ENCODE peak calls at places on chromosomes 13 and 19, in five cellular contexts. One of them, this sample, is unnamed.

GRCh38 chr19:17743874-17744273 is 7.4 kb upstream of the FCHO1 start:
- DNase-seq in H1: no peak
- DNase-seq in K562: no peak
- DNase-seq in HCT116: no peak
- DNase-seq in HepG2: no peak
- DNase-seq in this sample: no peak

GRCh38 chr13:95564948-95565347 is 12.4 kb downstream of the CLDN10 start:
- DNase-seq in HCT116: no peak
- DNase-seq in K562: no peak
- DNase-seq in HepG2: no peak
- DNase-seq in H1: no peak
- DNase-seq in this sample: no peak

GRCh38 chr13:74886496-74886895 is 595.5 kb downstream of the TBC1D4 start:
- DNase-seq in K562: no peak
- DNase-seq in HepG2: no peak
- DNase-seq in HCT116: no peak
- DNase-seq in H1: no peak
- DNase-seq in this sample: no peak

GRCh38 chr19:13441810-13442512 is 64.3 kb downstream of the CACNA1A start:
- DNase-seq in HepG2: peak
- DNase-seq in HCT116: no peak
- DNase-seq in H1: no peak
- DNase-seq in K562: peak
- DNase-seq in this sample: peak

GRCh38 chr13:30898721-30899188 is 7.3 kb upstream of the MEDAG start:
- DNase-seq in K562: no peak
- DNase-seq in HCT116: no peak
- DNase-seq in HepG2: peak
- DNase-seq in H1: no peak
- DNase-seq in this sample: no peak

GRCh38 chr19:48271531-48272151 is 1.8 kb downstream of the ZNF114 start:
- DNase-seq in HepG2: peak
- DNase-seq in HCT116: no peak
- DNase-seq in K562: no peak
- DNase-seq in H1: peak
- DNase-seq in this sample: peak

GRCh38 chr19:40365613-40366401 is 17.3 kb downstream of the PLD3 start:
- DNase-seq in H1: peak
- DNase-seq in HCT116: no peak
- DNase-seq in K562: peak
- DNase-seq in HepG2: no peak
- DNase-seq in this sample: peak

GRCh38 chr13:97198753-97199152 is 23.4 kb upstream of the MBNL2 start:
- DNase-seq in HepG2: no peak
- DNase-seq in HCT116: no peak
- DNase-seq in H1: no peak
- DNase-seq in K562: no peak
- DNase-seq in this sample: no peak

GRCh38 chr13:45138282-45138681 is 18.0 kb downstream of the GTF2F2 start:
- DNase-seq in K562: no peak
- DNase-seq in HepG2: no peak
- DNase-seq in H1: no peak
- DNase-seq in HCT116: no peak
- DNase-seq in this sample: no peak

GRCh38 chr13:42615691-42616090 is 41.7 kb downstream of the TNFSF11 start:
- DNase-seq in K562: no peak
- DNase-seq in H1: no peak
- DNase-seq in HCT116: no peak
- DNase-seq in HepG2: no peak
- DNase-seq in this sample: no peak

GRCh38 chr13:98216711-98217110 is 39.6 kb upstream of the RNF113B start:
- DNase-seq in HepG2: no peak
- DNase-seq in HCT116: no peak
- DNase-seq in H1: no peak
- DNase-seq in K562: no peak
- DNase-seq in this sample: no peak

GRCh38 chr13:64529874-64530485 is 2700.2 kb downstream of the PCDH9 start:
- DNase-seq in HepG2: peak
- DNase-seq in HCT116: peak
- DNase-seq in H1: peak
- DNase-seq in K562: peak
- DNase-seq in this sample: peak

GRCh38 chr19:35049456-35049855 is 7.9 kb downstream of the HPN start:
- DNase-seq in HCT116: no peak
- DNase-seq in K562: no peak
- DNase-seq in H1: no peak
- DNase-seq in HepG2: no peak
- DNase-seq in this sample: no peak

GRCh38 chr19:19531951-19532805 is 3.5 kb downstream of the YJEFN3 start:
- DNase-seq in H1: no peak
- DNase-seq in HepG2: peak
- DNase-seq in K562: peak
- DNase-seq in HCT116: no peak
- DNase-seq in this sample: peak

GRCh38 chr13:73336789-73337188 is 278.0 kb downstream of the KLF5 start:
- DNase-seq in K562: no peak
- DNase-seq in HCT116: no peak
- DNase-seq in H1: no peak
- DNase-seq in HepG2: peak
- DNase-seq in this sample: no peak

GRCh38 chr19:10294368-10294697 is 4.6 kb downstream of the ICAM5 start:
- DNase-seq in H1: no peak
- DNase-seq in HepG2: no peak
- DNase-seq in HCT116: no peak
- DNase-seq in K562: no peak
- DNase-seq in this sample: no peak

GRCh38 chr13:98937911-98938381 is 39.9 kb downstream of the DOCK9 start:
- DNase-seq in HCT116: no peak
- DNase-seq in K562: no peak
- DNase-seq in H1: peak
- DNase-seq in HepG2: no peak
- DNase-seq in this sample: no peak

GRCh38 chr19:41377977-41378707 is 1.8 kb downstream of the TMEM91 start:
- DNase-seq in K562: peak
- DNase-seq in H1: peak
- DNase-seq in HCT116: no peak
- DNase-seq in HepG2: no peak
- DNase-seq in this sample: no peak

GRCh38 chr13:75813323-75813722 is 177.2 kb downstream of the LMO7 start:
- DNase-seq in K562: no peak
- DNase-seq in HepG2: no peak
- DNase-seq in HCT116: no peak
- DNase-seq in H1: no peak
- DNase-seq in this sample: no peak

GRCh38 chr13:30577381-30577780 is 40.3 kb upstream of the USPL1 start:
- DNase-seq in H1: no peak
- DNase-seq in K562: no peak
- DNase-seq in HCT116: peak
- DNase-seq in HepG2: peak
- DNase-seq in this sample: no peak

GRCh38 chr13:94236876-94237275 is 242.6 kb downstream of the DCT start:
- DNase-seq in HCT116: no peak
- DNase-seq in HepG2: no peak
- DNase-seq in K562: no peak
- DNase-seq in H1: no peak
- DNase-seq in this sample: no peak

GRCh38 chr19:5050016-5050656 is 81.2 kb downstream of the KDM4B start:
- DNase-seq in HepG2: no peak
- DNase-seq in H1: no peak
- DNase-seq in K562: no peak
- DNase-seq in HCT116: no peak
- DNase-seq in this sample: no peak

GRCh38 chr13:79075703-79076102 is 330.4 kb downstream of the RBM26 start:
- DNase-seq in H1: no peak
- DNase-seq in K562: no peak
- DNase-seq in HepG2: no peak
- DNase-seq in HCT116: no peak
- DNase-seq in this sample: no peak

GRCh38 chr13:75226092-75226491 is 255.9 kb downstream of the TBC1D4 start:
- DNase-seq in HCT116: peak
- DNase-seq in K562: peak
- DNase-seq in H1: peak
- DNase-seq in HepG2: no peak
- DNase-seq in this sample: no peak

GRCh38 chr13:36163809-36164308 is 32.7 kb upstream of the DCLK1 start:
- DNase-seq in K562: no peak
- DNase-seq in HCT116: no peak
- DNase-seq in HepG2: no peak
- DNase-seq in H1: no peak
- DNase-seq in this sample: no peak

GRCh38 chr13:111314852-111315251 is 5.6 kb upstream of the TEX29 start:
- DNase-seq in HepG2: no peak
- DNase-seq in H1: no peak
- DNase-seq in K562: no peak
- DNase-seq in HCT116: no peak
- DNase-seq in this sample: no peak

GRCh38 chr19:6672693-6673290 is 2.8 kb upstream of the TNFSF14 start:
- DNase-seq in HCT116: no peak
- DNase-seq in HepG2: no peak
- DNase-seq in H1: no peak
- DNase-seq in K562: no peak
- DNase-seq in this sample: no peak

GRCh38 chr13:108306768-108307332 is 37.3 kb downstream of the TNFSF13B start:
- DNase-seq in K562: no peak
- DNase-seq in HepG2: no peak
- DNase-seq in H1: no peak
- DNase-seq in HCT116: no peak
- DNase-seq in this sample: no peak

GRCh38 chr13:108302279-108302678 is 32.8 kb downstream of the TNFSF13B start:
- DNase-seq in HCT116: no peak
- DNase-seq in HepG2: no peak
- DNase-seq in H1: no peak
- DNase-seq in K562: no peak
- DNase-seq in this sample: no peak

GRCh38 chr13:108305655-108306054 is 36.1 kb downstream of the TNFSF13B start:
- DNase-seq in K562: no peak
- DNase-seq in HCT116: no peak
- DNase-seq in HepG2: no peak
- DNase-seq in H1: no peak
- DNase-seq in this sample: no peak

DNA sequence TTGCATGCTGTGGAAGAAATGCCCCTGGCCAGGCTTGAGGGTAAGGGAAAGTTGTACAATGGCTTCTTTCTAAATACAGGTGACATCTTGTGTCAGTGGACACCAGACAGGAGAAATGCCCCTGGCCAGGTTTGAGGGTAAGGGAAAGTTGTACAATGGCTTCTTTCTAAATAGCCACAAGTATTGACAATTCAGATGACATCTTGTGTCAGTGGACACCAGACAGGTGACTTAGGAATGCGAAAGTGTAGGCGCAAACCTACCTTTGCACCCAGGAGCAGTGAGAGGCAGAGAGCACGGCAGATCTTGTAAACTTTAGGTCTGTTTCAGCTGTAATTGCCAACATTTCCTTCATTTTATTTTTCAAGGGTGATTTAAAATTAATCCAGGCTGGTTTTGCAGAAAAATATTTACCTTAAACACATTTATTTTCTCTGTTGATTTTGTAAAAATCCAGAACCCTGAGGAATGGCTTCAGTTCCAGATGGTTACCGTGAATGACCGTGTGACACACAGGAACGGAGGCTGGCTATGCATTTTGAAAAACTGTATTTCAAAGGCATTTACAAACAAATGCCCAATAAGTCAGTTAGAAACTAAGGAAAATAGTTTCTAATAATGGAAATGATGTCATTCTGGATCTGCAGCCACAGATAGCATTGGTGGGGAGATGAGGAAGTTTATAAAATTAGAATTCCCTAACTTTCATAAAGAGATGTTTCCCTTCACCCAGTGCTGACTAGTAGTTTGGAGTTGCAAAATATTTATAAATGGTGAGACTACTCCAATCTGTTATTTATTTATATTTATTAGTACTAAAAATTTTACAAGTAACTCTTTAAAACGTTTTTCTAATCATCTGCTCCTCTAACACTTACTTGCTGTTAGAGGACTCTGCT is 34.9 kb downstream of the TNFSF13B start:
- DNase-seq in HepG2: peak
- DNase-seq in K562: no peak
- DNase-seq in H1: no peak
- DNase-seq in HCT116: no peak
- DNase-seq in this sample: no peak
- TF ChIP-seq YY1 in HepG2: no peak
- TF ChIP-seq YY1 in K562: no peak
- TF ChIP-seq YY1 in H1: no peak
- TF ChIP-seq YY1 in HCT116: no peak
- TF ChIP-seq YY1 in this sample: no peak

GRCh38 chr19:55959996-55960675 is 12.5 kb downstream of the NLRP8 start:
- DNase-seq in H1: no peak
- DNase-seq in HepG2: no peak
- DNase-seq in K562: no peak
- DNase-seq in HCT116: no peak
- DNase-seq in this sample: no peak
- TF ChIP-seq ZNF274 in H1: no peak
- TF ChIP-seq ZNF274 in HepG2: no peak
- TF ChIP-seq ZNF274 in K562: no peak
- TF ChIP-seq ZNF274 in HCT116: no peak
- TF ChIP-seq ZNF274 in this sample: no peak

DNA sequence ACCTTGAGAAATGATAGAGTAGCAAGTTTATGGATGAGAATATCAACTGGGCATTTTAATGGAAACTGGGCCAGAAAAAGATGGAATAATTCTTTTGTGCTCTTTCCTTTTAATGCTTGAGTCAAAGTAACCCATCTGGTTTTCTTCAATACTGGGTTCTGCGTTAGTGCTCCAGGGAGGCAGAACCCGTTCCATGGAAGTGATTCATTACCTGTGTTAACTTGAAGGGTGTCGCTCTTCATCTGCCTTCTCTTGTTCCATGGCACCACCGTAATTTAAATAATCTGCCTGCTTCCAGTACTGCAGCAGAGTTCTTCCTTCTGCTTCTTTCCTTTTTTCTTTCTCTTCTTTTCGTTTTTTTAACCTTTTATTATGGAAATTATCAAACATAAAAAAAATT is 14.7 kb upstream of the USP12 start:
- DNase-seq in HCT116: no peak
- DNase-seq in H1: no peak
- DNase-seq in K562: no peak
- DNase-seq in HepG2: no peak
- DNase-seq in this sample: no peak
- TF ChIP-seq YY1 in HCT116: no peak
- TF ChIP-seq YY1 in H1: no peak
- TF ChIP-seq YY1 in K562: no peak
- TF ChIP-seq YY1 in HepG2: no peak
- TF ChIP-seq YY1 in this sample: no peak

DNA sequence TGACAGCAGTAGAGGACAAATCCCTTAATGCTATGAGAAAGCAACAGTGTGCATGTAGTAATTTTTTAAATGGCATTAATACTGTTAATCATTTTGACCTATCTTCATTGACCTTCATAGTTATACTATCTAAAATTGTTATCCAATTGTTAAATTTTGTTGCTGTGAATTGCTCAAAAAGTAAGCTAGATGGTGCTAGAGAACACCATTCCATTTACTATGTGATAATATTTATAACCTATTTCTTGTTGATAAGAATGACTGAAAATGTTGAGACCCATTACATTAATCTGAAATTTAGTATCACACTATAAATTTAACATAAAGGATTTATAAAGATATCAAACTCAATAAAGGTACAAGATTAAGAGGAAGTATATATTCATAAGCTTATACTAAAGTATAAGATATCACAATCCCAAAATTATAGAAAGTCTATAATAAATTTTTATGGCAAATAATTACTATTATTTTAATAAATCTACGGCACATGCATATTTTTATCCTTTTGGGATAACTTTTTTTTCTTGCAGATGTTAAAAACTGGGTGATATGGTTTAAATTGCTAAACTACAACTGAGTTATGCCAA is 1573.3 kb downstream of the PCDH9 start:
- DNase-seq in K562: no peak
- DNase-seq in HepG2: no peak
- DNase-seq in HCT116: no peak
- DNase-seq in H1: no peak
- DNase-seq in this sample: no peak
- TF ChIP-seq ZNF274 in K562: no peak
- TF ChIP-seq ZNF274 in HepG2: no peak
- TF ChIP-seq ZNF274 in HCT116: no peak
- TF ChIP-seq ZNF274 in H1: no peak
- TF ChIP-seq ZNF274 in this sample: no peak

This sample was measured in NT2/D1.